ENCODE peak calls at places on chromosomes 2 and 18, in four cellular contexts. Q is dorsolateral prefrontal cortex, E is pancreas, A is HCT116. K is an unnamed sample.
A peak's percentile ranks its signal among the peaks of the same experiment; 100 is the strongest.

GRCh38 chr2:65299246-65299645 is 71.6 kb downstream of the ACTR2 start:
- DNase-seq in Q (no peak), E (no peak), A (no peak), K (no peak)

GRCh38 chr2:51153236-51153635 is 121.3 kb upstream of the NRXN1 start:
- DNase-seq in Q (no peak), E (no peak), A (no peak), K (no peak)

GRCh38 chr2:230137902-230138539 is 69.3 kb upstream of the SLC16A14 start:
- DNase-seq in Q (no peak), E (no peak), A (no peak), K (no peak)

GRCh38 chr2:221293949-221294736 is 278.0 kb downstream of the EPHA4 start:
- DNase-seq in Q (no peak), E (no peak), A (no peak), K (no peak)

GRCh38 chr2:239293450-239294430 is 107.1 kb downstream of the HDAC4 start:
- DNase-seq in Q (no peak), E (no peak), A (no peak), K (no peak)

GRCh38 chr18:55634545-55634944 is 46.6 kb upstream of the TCF4 start:
- DNase-seq in Q (no peak), E (no peak), A (no peak), K (no peak)

GRCh38 chr18:37435996-37436395 is 129.6 kb downstream of the CELF4 start:
- DNase-seq in Q (peak; percentile 73), E (no peak), A (no peak), K (no peak)

GRCh38 chr2:128736689-128737545 is 418.2 kb upstream of the HS6ST1 start:
- DNase-seq in Q (peak; percentile 85), E (peak; percentile 80), A (peak; percentile 54), K (peak; percentile 82)

GRCh38 chr2:135709992-135710391 is 31.7 kb upstream of the UBXN4 start:
- DNase-seq in Q (peak; percentile 76), E (peak; percentile 28), A (peak; percentile 8), K (peak; percentile 66)

GRCh38 chr18:37537868-37538525 is 27.6 kb downstream of the CELF4 start:
- DNase-seq in Q (peak; percentile 84), E (peak; percentile 59), A (peak; percentile 37), K (peak; percentile 75)

GRCh38 chr2:7190587-7191320 is 273.5 kb downstream of the RNF144A start:
- DNase-seq in Q (no peak), E (no peak), A (no peak), K (no peak)

GRCh38 chr2:64225491-64225890 is 81.3 kb upstream of the PELI1 start:
- DNase-seq in Q (no peak), E (no peak), A (no peak), K (no peak)

GRCh38 chr2:130791617-130791939 is 36.2 kb downstream of the AMER3 start:
- DNase-seq in Q (no peak), E (peak; percentile 49), A (no peak), K (peak; percentile 91)

GRCh38 chr2:88999365-88999764 is 307.9 kb downstream of the RPIA start:
- DNase-seq in Q (no peak), E (no peak), A (no peak), K (no peak)

GRCh38 chr2:127615511-127616166 is 30.3 kb upstream of the GPR17 start:
- DNase-seq in Q (no peak), E (peak; percentile 2), A (no peak), K (no peak)

GRCh38 chr2:83072767-83073166 is 1386.3 kb downstream of the SUCLG1 start:
- DNase-seq in Q (no peak), E (no peak), A (no peak), K (no peak)

GRCh38 chr2:105786231-105787230 is 41.8 kb downstream of the NCK2 start:
- DNase-seq in Q (no peak), E (no peak), A (no peak), K (no peak)

GRCh38 chr2:23528690-23529089 is 143.7 kb downstream of the KLHL29 start:
- DNase-seq in Q (no peak), E (no peak), A (no peak), K (no peak)

GRCh38 chr2:60445684-60446184 is 107.7 kb downstream of the BCL11A start:
- DNase-seq in Q (no peak), E (no peak), A (no peak), K (no peak)

GRCh38 chr2:112686348-112687217 is 34.2 kb upstream of the NT5DC4 start:
- DNase-seq in Q (no peak), E (no peak), A (no peak), K (no peak)
- H3K27ac ChIP-seq in Q (no peak overlapping the region), E (no peak overlapping the region), A (no peak overlapping the region), K (no peak overlapping the region)

DNA sequence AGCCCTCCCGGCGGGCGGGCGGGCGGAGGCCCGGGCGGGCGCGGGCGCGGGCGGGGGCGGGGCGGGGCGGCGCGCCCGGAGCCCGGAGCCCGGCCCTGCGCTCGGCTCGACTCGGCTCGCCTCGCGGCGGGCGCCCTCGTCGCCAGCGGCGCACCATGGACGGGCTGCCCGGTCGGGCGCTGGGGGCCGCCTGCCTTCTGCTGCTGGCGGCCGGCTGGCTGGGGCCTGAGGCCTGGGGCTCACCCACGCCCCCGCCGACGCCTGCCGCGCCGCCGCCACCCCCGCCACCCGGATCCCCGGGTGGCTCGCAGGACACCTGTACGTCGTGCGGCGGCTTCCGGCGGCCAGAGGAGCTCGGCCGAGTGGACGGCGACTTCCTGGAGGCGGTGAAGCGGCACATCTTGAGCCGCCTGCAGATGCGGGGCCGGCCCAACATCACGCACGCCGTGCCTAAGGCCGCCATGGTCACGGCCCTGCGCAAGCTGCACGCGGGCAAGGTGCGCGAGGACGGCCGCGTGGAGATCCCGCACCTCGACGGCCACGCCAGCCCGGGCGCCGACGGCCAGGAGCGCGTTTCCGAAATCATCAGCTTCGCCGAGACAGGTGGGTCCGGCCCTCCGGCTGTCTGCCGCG is at the start of gene INHBB:
- DNase-seq in Q (no peak), E (no peak), A (no peak), K (peak; percentile 53)
- H3K4me3 ChIP-seq in Q (peak within 1 kb of the TSS; percentile 55), E (peak within 1 kb of the TSS; percentile 39), A (peak within 1 kb of the TSS; percentile 57), K (peak within 1 kb of the TSS; percentile 41)

GRCh38 chr18:456361-456821 is 44.1 kb downstream of the COLEC12 start:
- DNase-seq in Q (no peak), E (peak; percentile 28), A (no peak), K (no peak)
- H3K27ac ChIP-seq in Q (peak overlapping the region; percentile 65), E (no peak overlapping the region), A (no peak overlapping the region), K (no peak overlapping the region)

DNA sequence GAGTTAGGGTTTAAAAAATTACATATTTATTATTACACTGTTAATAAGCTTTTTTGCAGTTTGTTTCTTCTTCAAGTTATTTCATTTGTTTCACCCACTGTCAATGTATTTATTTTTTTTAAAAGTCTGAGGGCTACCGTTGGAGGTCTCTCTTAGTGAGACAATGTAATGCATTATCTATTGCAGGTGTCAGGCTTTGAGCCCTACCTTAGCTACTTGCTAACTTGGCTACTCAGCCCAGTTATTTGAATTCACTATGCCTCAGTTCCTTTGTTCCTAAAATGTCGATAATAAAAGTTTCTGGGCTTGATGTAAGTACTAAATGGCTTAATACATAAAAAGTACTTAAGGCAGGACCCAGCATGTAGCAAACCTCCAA is 458 bp upstream of the TFPI start:
- DNase-seq in Q (no peak), E (no peak), A (no peak), K (no peak)
- H3K4me3 ChIP-seq in Q (no peak overlapping the region), E (no peak overlapping the region), A (peak overlapping the region; percentile 65), K (no peak overlapping the region)

DNA sequence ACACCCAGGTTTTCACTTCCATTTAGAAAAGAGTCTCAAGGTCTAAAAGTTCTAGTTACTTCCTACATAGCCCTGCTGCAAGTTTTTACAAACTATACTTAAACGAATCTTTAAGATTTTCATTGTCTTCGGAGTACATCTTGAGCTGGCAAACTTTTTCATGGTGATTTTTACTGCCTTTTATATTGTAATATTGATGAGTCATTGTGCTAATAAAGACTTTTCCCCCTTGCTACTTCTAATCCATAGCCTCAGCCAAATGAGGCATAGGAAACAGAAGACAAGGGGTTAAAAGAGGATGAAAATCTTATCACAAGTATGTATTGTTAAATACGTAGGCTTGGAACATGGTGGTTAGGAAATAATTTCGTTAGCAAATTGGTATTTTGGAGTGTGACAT is 4.1 kb downstream of the DPP10 start:
- DNase-seq in Q (no peak), E (no peak), A (no peak), K (no peak)
- H3K27ac ChIP-seq in Q (no peak overlapping the region), E (no peak overlapping the region), A (no peak overlapping the region), K (no peak overlapping the region)

DNA sequence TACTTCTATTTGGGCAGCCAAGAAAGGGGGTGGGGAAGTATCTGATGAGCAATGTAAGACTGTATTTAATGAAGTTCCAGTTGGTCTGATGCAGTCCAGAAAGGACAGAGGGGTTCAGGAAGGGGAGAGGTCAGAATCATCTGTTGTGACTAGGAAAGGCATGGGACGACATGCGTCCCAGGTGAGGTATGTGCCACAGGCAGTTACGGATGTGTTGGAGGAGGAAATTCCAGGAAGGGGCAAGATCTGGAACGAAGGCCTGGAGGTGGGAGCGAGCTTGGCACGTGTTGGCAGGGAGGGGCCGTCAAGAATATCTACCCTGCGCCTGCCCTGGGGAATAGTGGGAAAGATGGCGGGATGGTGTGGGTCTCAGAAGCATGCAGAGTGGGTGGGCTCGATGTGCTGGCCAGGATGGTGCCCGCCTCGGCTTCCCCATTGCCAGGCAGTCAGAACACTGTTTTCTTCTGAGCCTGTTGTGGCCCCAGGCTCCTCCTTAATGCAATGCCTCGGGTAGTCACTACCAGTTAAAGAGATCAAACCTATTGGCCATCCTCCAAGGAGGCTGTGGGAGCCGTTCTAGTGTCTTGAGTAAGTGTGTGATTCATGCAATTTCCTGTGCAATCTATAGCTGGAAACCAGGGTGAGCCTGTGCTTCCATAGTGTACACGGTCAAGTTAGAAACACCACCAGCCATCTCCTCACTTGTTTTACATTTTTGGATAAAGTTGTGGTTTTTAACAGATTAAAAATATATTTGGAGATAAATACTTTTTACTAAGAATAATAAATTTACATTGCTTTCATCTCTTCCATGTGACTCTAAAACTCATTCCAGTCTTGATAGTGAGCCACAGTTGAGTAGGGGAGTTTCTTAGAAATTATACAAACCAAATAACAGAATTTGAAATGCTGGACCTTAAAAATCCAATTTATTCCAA is 57.6 kb upstream of the TXNDC2 start:
- DNase-seq in Q (no peak), E (peak; percentile 49), A (peak; percentile 97), K (no peak)
- H3K4me3 ChIP-seq in Q (no peak overlapping the region), E (no peak overlapping the region), A (peak overlapping the region; percentile 42), K (no peak overlapping the region)

DNA sequence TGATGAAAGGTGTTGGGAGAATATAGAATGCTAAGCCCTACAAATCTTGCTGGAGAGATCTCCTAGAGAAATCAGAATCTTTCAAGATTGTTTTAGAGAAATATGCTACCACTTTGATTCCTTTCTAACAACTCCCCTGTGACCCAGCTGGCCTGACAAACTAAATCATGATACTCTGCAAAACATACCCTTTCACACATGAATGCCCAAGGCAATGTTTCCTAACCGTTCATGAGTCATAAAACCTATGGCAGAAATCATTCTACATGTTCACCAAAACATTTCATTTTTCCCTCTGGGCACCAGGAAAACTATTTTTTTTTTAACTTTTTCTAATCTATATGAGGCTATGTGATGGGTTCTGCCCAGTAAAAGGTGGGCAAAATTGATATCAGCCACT is 77.8 kb upstream of the SETBP1 start:
- DNase-seq in Q (no peak), E (no peak), A (no peak), K (no peak)
- H3K27ac ChIP-seq in Q (no peak overlapping the region), E (no peak overlapping the region), A (no peak overlapping the region), K (no peak overlapping the region)